ENCODE peak calls at places on chromosomes 12 and 14, in nine cellular contexts. O, J, K, Z, T, V, A, D and U are unnamed samples. For H3K4me1 and H3K27me3, the result is how much of the 10 kb centered on the place peaks cover.

GRCh38 chr12:63922446-63922845 is 77.9 kb downstream of the SRGAP1 start:
- DNase-seq in O (peak), J (no peak), K (no peak), Z (no peak), T (no peak), V (no peak), A (no peak), D (no peak), U (peak)

GRCh38 chr12:111758120-111758561 is 8.6 kb upstream of the ALDH2 start:
- DNase-seq in O (no peak), J (no peak), K (no peak), Z (no peak), T (no peak), V (peak), A (peak), D (peak), U (no peak)

GRCh38 chr12:122871851-122872785 is 23.8 kb downstream of the VPS37B start:
- DNase-seq in O (peak), J (peak), K (no peak), Z (peak), T (peak), V (peak), A (peak), D (peak), U (no peak)

GRCh38 chr14:103847954-103848719 is 762 bp upstream of the PPP1R13B start:
- DNase-seq in O (no peak), J (no peak), K (no peak), Z (peak), T (no peak), V (peak), A (peak), D (peak), U (no peak)

GRCh38 chr12:30989754-30990153 is 63.2 kb downstream of the TSPAN11 start:
- DNase-seq in O (no peak), J (no peak), K (no peak), Z (peak), T (peak), V (no peak), A (peak), D (peak), U (peak)

GRCh38 chr12:119512772-119513497 is 80.6 kb upstream of the TMEM233 start:
- DNase-seq in O (no peak), J (no peak), K (no peak), Z (no peak), T (no peak), V (no peak), A (no peak), D (peak), U (peak)

GRCh38 chr14:94009767-94010166 is 12.7 kb downstream of the CCDC197 start:
- DNase-seq in O (peak), J (no peak), K (no peak), Z (no peak), T (no peak), V (no peak), A (no peak), D (no peak), U (no peak)

GRCh38 chr12:52130695-52131094 is 51.2 kb downstream of the SMIM41 start:
- DNase-seq in O (no peak), J (no peak), K (no peak), Z (no peak), T (no peak), V (peak), A (no peak), D (no peak), U (no peak)

GRCh38 chr12:122449317-122449716 is 26.8 kb upstream of the CLIP1 start:
- DNase-seq in O (peak), J (no peak), K (no peak), Z (no peak), T (peak), V (no peak), A (no peak), D (peak), U (peak)

GRCh38 chr12:34215893-34216285 is 193.6 kb downstream of the ALG10 start:
- DNase-seq in O (no peak), J (no peak), K (no peak), Z (no peak), T (no peak), V (no peak), A (no peak), D (no peak), U (no peak)

GRCh38 chr12:76503957-76504356 is 55.6 kb downstream of the OSBPL8 start:
- DNase-seq in O (no peak), J (no peak), K (no peak), Z (no peak), T (no peak), V (no peak), A (no peak), D (no peak), U (no peak)

GRCh38 chr12:107493646-107494045 is 192.0 kb upstream of the PWP1 start:
- DNase-seq in O (no peak), J (no peak), K (no peak), Z (no peak), T (no peak), V (no peak), A (no peak), D (no peak), U (no peak)

GRCh38 chr12:115078334-115078733 is 394.4 kb upstream of the TBX3 start:
- DNase-seq in O (no peak), J (no peak), K (no peak), Z (no peak), T (no peak), V (no peak), A (no peak), D (no peak), U (no peak)

GRCh38 chr12:98243190-98243589 is 272.2 kb upstream of the TMPO start:
- DNase-seq in O (no peak), J (no peak), K (no peak), Z (no peak), T (no peak), V (no peak), A (no peak), D (no peak), U (no peak)

GRCh38 chr12:20628388-20628787 is 66.7 kb upstream of the SLCO1C1 start:
- DNase-seq in O (no peak), J (no peak), K (no peak), Z (no peak), T (no peak), V (no peak), A (no peak), D (no peak), U (no peak)

GRCh38 chr12:102702447-102703114 is 214.5 kb downstream of the PAH start:
- DNase-seq in O (peak), J (peak), K (no peak), Z (peak), T (no peak), V (no peak), A (peak), D (peak), U (peak)

GRCh38 chr12:82047480-82047879 is 288.3 kb upstream of the PPFIA2 start:
- DNase-seq in O (no peak), J (no peak), K (no peak), Z (no peak), T (no peak), V (no peak), A (no peak), D (no peak), U (no peak)

GRCh38 chr14:89625208-89625987 is 208.4 kb upstream of the FOXN3 start:
- DNase-seq in O (no peak), J (no peak), K (no peak), Z (no peak), T (peak), V (no peak), A (peak), D (no peak), U (no peak)

GRCh38 chr14:93962701-93963601 is 13.4 kb downstream of the ASB2 start:
- DNase-seq in O (peak), J (peak), K (no peak), Z (peak), T (no peak), V (no peak), A (peak), D (peak), U (no peak)

GRCh38 chr12:87529386-87529785 is 499.8 kb downstream of the C12orf50 start:
- DNase-seq in O (no peak), J (no peak), K (no peak), Z (no peak), T (no peak), V (no peak), A (no peak), D (no peak), U (no peak)

GRCh38 chr12:1870998-1871917 is 47.2 kb downstream of the CACNA2D4 start:
- DNase-seq in O (no peak), J (no peak), K (no peak), Z (no peak), T (peak), V (no peak), A (peak), D (no peak), U (no peak)

GRCh38 chr12:91579516-91580263 is 397.1 kb upstream of the DCN start:
- DNase-seq in O (no peak), J (no peak), K (no peak), Z (no peak), T (no peak), V (no peak), A (no peak), D (no peak), U (no peak)

GRCh38 chr12:100672075-100672592 is 98.7 kb downstream of the GAS2L3 start:
- DNase-seq in O (no peak), J (no peak), K (no peak), Z (peak), T (peak), V (no peak), A (peak), D (peak), U (peak)

GRCh38 chr12:32270818-32271710 is 128.3 kb upstream of the FGD4 start:
- DNase-seq in O (peak), J (no peak), K (no peak), Z (no peak), T (no peak), V (no peak), A (no peak), D (peak), U (peak)

GRCh38 chr12:111298583-111299436 is 70.1 kb downstream of the PHETA1 start:
- DNase-seq in O (peak), J (peak), K (no peak), Z (peak), T (peak), V (no peak), A (peak), D (peak), U (peak)

GRCh38 chr12:95216704-95217376 is 427 bp downstream of the FGD6 start:
- DNase-seq in O (no peak), J (no peak), K (no peak), Z (no peak), T (no peak), V (no peak), A (no peak), D (no peak), U (no peak)

GRCh38 chr12:3924761-3925160 is 51.6 kb upstream of the PARP11 start:
- DNase-seq in O (no peak), J (no peak), K (no peak), Z (no peak), T (no peak), V (no peak), A (no peak), D (no peak), U (no peak)
- H3K4me1 ChIP-seq in O (under half), J (under half), K (under half), Z (under half), T (under half), V (under half), A (under half), D (under half), U (under half)

DNA sequence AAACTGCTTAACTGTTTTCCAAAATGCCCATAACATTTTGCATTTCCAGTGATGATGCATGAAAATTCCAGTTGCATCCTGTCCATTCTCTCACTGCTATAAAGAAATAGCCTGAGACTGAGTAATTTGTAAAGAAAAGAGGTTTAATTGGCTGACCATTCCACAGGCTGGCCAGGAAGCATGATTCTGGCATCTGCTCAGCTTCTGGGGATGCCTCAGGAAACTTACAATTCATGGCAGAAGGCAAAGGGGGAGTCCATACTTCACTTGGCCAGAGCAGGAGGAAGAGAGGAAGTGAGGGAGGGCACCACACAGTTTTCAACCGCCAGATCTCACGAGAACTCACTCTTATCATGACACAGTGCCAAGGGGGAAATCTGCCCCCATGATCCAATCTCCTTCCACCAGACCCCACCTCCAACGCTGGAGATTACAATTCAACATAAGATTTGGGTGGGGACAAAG is 18.2 kb upstream of the CLEC2D start:
- DNase-seq in O (peak), J (peak), K (no peak), Z (no peak), T (no peak), V (no peak), A (no peak), D (no peak), U (no peak)
- H3K4me3 ChIP-seq in O (no peak), J (peak), K (no peak), Z (peak), T (no peak), V (no peak), A (peak), D (peak), U (no peak)

GRCh38 chr12:53700567-53700966 is 24.7 kb upstream of the ATP5MC2 start:
- DNase-seq in O (no peak), J (no peak), K (no peak), Z (no peak), T (no peak), V (no peak), A (no peak), D (no peak), U (no peak)
- H3K27me3 ChIP-seq in O (half or more), J (under half), K (under half), Z (half or more), T (under half), V (half or more), A (under half), D (under half), U (under half)

DNA sequence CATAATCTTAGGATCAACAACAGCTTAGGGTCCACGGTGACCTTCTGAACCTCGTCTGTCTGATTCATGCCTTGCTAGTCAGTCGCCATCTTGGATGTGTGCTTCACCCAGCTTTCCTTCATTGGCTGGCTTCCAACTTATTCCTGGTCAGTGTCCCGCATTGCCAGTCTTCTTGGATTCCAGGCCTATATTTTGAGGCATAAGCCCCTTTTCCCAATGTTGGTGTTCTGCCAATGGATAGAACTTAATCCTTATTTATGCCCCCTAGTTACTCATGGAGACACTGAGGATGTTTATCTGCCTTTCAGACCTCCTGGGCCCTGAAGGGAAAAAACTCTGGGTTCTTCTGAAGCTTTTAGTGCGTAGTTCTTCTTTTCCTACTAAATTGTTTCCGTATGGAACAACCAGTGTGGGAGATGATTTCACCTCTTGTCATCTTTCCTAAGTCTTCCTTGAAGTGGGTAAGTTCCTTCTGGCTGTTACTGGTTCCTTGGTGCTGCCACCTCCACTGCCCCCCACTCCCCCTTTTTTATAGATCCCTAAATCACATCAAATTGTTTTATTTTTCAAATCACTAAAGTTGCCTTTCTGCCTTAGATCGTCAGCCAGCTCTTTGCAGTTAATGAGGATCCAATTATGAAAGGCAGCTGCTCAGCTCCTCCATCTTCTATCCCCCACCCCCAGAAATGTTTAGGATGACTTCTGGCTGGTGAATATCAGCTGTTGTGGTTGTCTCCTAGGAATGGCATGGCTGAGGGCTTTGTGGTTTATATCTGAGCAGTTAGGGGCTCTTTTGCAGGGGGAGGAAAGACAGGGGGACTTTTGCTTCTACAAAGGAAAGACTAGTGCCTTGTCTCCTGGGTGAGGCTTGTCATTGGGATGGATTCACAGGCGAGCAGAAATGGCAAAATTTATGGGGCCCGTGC is 6.1 kb downstream of the JDP2 start:
- DNase-seq in O (no peak), J (no peak), K (no peak), Z (no peak), T (no peak), V (peak), A (no peak), D (no peak), U (no peak)
- H3K4me1 ChIP-seq in O (under half), J (under half), K (under half), Z (half or more), T (under half), V (under half), A (under half), D (under half), U (under half)

DNA sequence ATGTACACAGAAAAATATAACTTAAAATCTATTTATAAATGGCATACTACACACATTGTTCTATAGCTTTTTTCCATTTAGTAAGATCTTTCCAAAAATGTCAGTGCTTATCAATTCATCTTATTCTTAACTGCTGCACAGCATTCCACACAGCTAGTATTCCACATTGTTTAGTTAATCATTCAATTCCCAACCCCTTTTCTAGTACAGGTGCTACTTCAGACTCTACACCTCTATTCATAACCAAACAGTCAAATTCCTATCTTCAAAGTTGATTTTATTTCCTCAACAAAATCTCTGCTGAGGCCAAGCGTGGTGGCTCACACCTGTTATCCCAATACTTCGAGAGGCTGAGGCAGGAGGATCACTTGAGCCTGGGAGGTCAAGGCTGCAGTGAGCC is 12.3 kb upstream of the NEK9 start:
- DNase-seq in O (no peak), J (no peak), K (no peak), Z (no peak), T (no peak), V (no peak), A (no peak), D (no peak), U (no peak)
- H3K4me3 ChIP-seq in O (no peak), J (no peak), K (no peak), Z (no peak), T (no peak), V (no peak), A (no peak), D (no peak), U (no peak)

GRCh38 chr12:132173135-132174014 is 29.1 kb downstream of the NOC4L start:
- DNase-seq in O (no peak), J (no peak), K (no peak), Z (no peak), T (no peak), V (no peak), A (no peak), D (no peak), U (no peak)

GRCh38 chr12:132171293-132171967 is 27.2 kb downstream of the NOC4L start:
- DNase-seq in O (no peak), J (no peak), K (no peak), Z (no peak), T (no peak), V (no peak), A (no peak), D (no peak), U (no peak)

GRCh38 chr12:132170637-132171292 is 26.5 kb downstream of the NOC4L start:
- DNase-seq in O (no peak), J (no peak), K (no peak), Z (no peak), T (no peak), V (no peak), A (no peak), D (no peak), U (no peak)

GRCh38 chr12:132172619-132173018 is 28.4 kb downstream of the NOC4L start:
- DNase-seq in O (no peak), J (no peak), K (no peak), Z (no peak), T (no peak), V (no peak), A (peak), D (no peak), U (no peak)

GRCh38 chr12:132171968-132172521 is 27.8 kb downstream of the NOC4L start:
- DNase-seq in O (no peak), J (no peak), K (no peak), Z (no peak), T (no peak), V (no peak), A (no peak), D (no peak), U (no peak)
- H3K27me3 ChIP-seq in O (half or more), J (under half), K (under half), Z (half or more), T (under half), V (half or more), A (under half), D (half or more), U (under half)